ENCODE peak calls at places on chromosomes 3 and 15, in four cellular contexts. One of them, this sample, is unnamed.

GRCh38 chr3:124966557-124967480 is 32.3 kb upstream of the MUC13 start:
- DNase-seq in NCI-H1105 treated with DMSO at 0.1 percent for 48 hours: no peak
- DNase-seq in activated T-helper 1 cell treated with anti-CD3 and anti-CD28 coated beads, Interleukin-12 subunit alpha, Interleukin-12 subunit beta, Interleukin-2, Interleukin-4 antibody, amounts not matched to agents 30 ng/mL and 10 ng/mL and 1 ng/mL, durations not matched to agents 14 hours and 24 hours and 36 hours: no peak
- DNase-seq in neuronal stem cell: no peak
- DNase-seq in this sample: no peak

GRCh38 chr3:35648347-35648746 is 9.0 kb downstream of the ARPP21 start:
- DNase-seq in activated T-helper 1 cell treated with anti-CD3 and anti-CD28 coated beads, Interleukin-12 subunit alpha, Interleukin-12 subunit beta, Interleukin-2, Interleukin-4 antibody, amounts not matched to agents 30 ng/mL and 10 ng/mL and 1 ng/mL, durations not matched to agents 14 hours and 24 hours and 36 hours: no peak
- DNase-seq in neuronal stem cell: no peak
- DNase-seq in NCI-H1105 treated with DMSO at 0.1 percent for 48 hours: no peak
- DNase-seq in this sample: no peak

GRCh38 chr15:42367041-42367440 is 7.7 kb downstream of the CAPN3 start:
- DNase-seq in activated T-helper 1 cell treated with anti-CD3 and anti-CD28 coated beads, Interleukin-12 subunit alpha, Interleukin-12 subunit beta, Interleukin-2, Interleukin-4 antibody, amounts not matched to agents 30 ng/mL and 10 ng/mL and 1 ng/mL, durations not matched to agents 14 hours and 24 hours and 36 hours: no peak
- DNase-seq in NCI-H1105 treated with DMSO at 0.1 percent for 48 hours: no peak
- DNase-seq in neuronal stem cell: no peak
- DNase-seq in this sample: no peak

GRCh38 chr15:48723964-48724363 is 78.5 kb upstream of the FBN1 start:
- DNase-seq in neuronal stem cell: no peak
- DNase-seq in activated T-helper 1 cell treated with anti-CD3 and anti-CD28 coated beads, Interleukin-12 subunit alpha, Interleukin-12 subunit beta, Interleukin-2, Interleukin-4 antibody, amounts not matched to agents 30 ng/mL and 10 ng/mL and 1 ng/mL, durations not matched to agents 14 hours and 24 hours and 36 hours: no peak
- DNase-seq in NCI-H1105 treated with DMSO at 0.1 percent for 48 hours: no peak
- DNase-seq in this sample: no peak

GRCh38 chr3:184040010-184040409 is 8.5 kb downstream of the HTR3D start:
- DNase-seq in neuronal stem cell: no peak
- DNase-seq in activated T-helper 1 cell treated with anti-CD3 and anti-CD28 coated beads, Interleukin-12 subunit alpha, Interleukin-12 subunit beta, Interleukin-2, Interleukin-4 antibody, amounts not matched to agents 30 ng/mL and 10 ng/mL and 1 ng/mL, durations not matched to agents 14 hours and 24 hours and 36 hours: no peak
- DNase-seq in NCI-H1105 treated with DMSO at 0.1 percent for 48 hours: peak; percentile 8
- DNase-seq in this sample: no peak

GRCh38 chr15:91882858-91883586 is 29.5 kb downstream of the SLCO3A1 start:
- DNase-seq in neuronal stem cell: no peak
- DNase-seq in NCI-H1105 treated with DMSO at 0.1 percent for 48 hours: no peak
- DNase-seq in activated T-helper 1 cell treated with anti-CD3 and anti-CD28 coated beads, Interleukin-12 subunit alpha, Interleukin-12 subunit beta, Interleukin-2, Interleukin-4 antibody, amounts not matched to agents 30 ng/mL and 10 ng/mL and 1 ng/mL, durations not matched to agents 14 hours and 24 hours and 36 hours: no peak
- DNase-seq in this sample: no peak

GRCh38 chr3:184805351-184806038 is 6.5 kb upstream of the VPS8 start:
- DNase-seq in activated T-helper 1 cell treated with anti-CD3 and anti-CD28 coated beads, Interleukin-12 subunit alpha, Interleukin-12 subunit beta, Interleukin-2, Interleukin-4 antibody, amounts not matched to agents 30 ng/mL and 10 ng/mL and 1 ng/mL, durations not matched to agents 14 hours and 24 hours and 36 hours: no peak
- DNase-seq in NCI-H1105 treated with DMSO at 0.1 percent for 48 hours: peak; percentile 94
- DNase-seq in neuronal stem cell: no peak
- DNase-seq in this sample: no peak

GRCh38 chr15:74399511-74400312 is 32.3 kb upstream of the CYP11A1 start:
- DNase-seq in NCI-H1105 treated with DMSO at 0.1 percent for 48 hours: no peak
- DNase-seq in neuronal stem cell: no peak
- DNase-seq in activated T-helper 1 cell treated with anti-CD3 and anti-CD28 coated beads, Interleukin-12 subunit alpha, Interleukin-12 subunit beta, Interleukin-2, Interleukin-4 antibody, amounts not matched to agents 30 ng/mL and 10 ng/mL and 1 ng/mL, durations not matched to agents 14 hours and 24 hours and 36 hours: peak; percentile 44
- DNase-seq in this sample: peak; percentile 80

GRCh38 chr3:150765949-150766720 is 3.2 kb upstream of the SIAH2 start:
- DNase-seq in NCI-H1105 treated with DMSO at 0.1 percent for 48 hours: no peak
- DNase-seq in neuronal stem cell: no peak
- DNase-seq in activated T-helper 1 cell treated with anti-CD3 and anti-CD28 coated beads, Interleukin-12 subunit alpha, Interleukin-12 subunit beta, Interleukin-2, Interleukin-4 antibody, amounts not matched to agents 30 ng/mL and 10 ng/mL and 1 ng/mL, durations not matched to agents 14 hours and 24 hours and 36 hours: peak; percentile 19
- DNase-seq in this sample: peak; percentile 18

GRCh38 chr3:14263317-14264005 is 84.8 kb downstream of the LSM3 start:
- DNase-seq in NCI-H1105 treated with DMSO at 0.1 percent for 48 hours: no peak
- DNase-seq in neuronal stem cell: no peak
- DNase-seq in activated T-helper 1 cell treated with anti-CD3 and anti-CD28 coated beads, Interleukin-12 subunit alpha, Interleukin-12 subunit beta, Interleukin-2, Interleukin-4 antibody, amounts not matched to agents 30 ng/mL and 10 ng/mL and 1 ng/mL, durations not matched to agents 14 hours and 24 hours and 36 hours: no peak
- DNase-seq in this sample: no peak

GRCh38 chr3:14691239-14691638 is 16.3 kb downstream of the C3orf20 start:
- DNase-seq in NCI-H1105 treated with DMSO at 0.1 percent for 48 hours: no peak
- DNase-seq in activated T-helper 1 cell treated with anti-CD3 and anti-CD28 coated beads, Interleukin-12 subunit alpha, Interleukin-12 subunit beta, Interleukin-2, Interleukin-4 antibody, amounts not matched to agents 30 ng/mL and 10 ng/mL and 1 ng/mL, durations not matched to agents 14 hours and 24 hours and 36 hours: no peak
- DNase-seq in neuronal stem cell: no peak
- DNase-seq in this sample: no peak

GRCh38 chr15:78429477-78429876 is 8.5 kb upstream of the IREB2 start:
- DNase-seq in NCI-H1105 treated with DMSO at 0.1 percent for 48 hours: peak; percentile 10
- DNase-seq in neuronal stem cell: no peak
- DNase-seq in activated T-helper 1 cell treated with anti-CD3 and anti-CD28 coated beads, Interleukin-12 subunit alpha, Interleukin-12 subunit beta, Interleukin-2, Interleukin-4 antibody, amounts not matched to agents 30 ng/mL and 10 ng/mL and 1 ng/mL, durations not matched to agents 14 hours and 24 hours and 36 hours: no peak
- DNase-seq in this sample: no peak

GRCh38 chr3:136858381-136858780 is 3.6 kb upstream of the NCK1 start:
- DNase-seq in activated T-helper 1 cell treated with anti-CD3 and anti-CD28 coated beads, Interleukin-12 subunit alpha, Interleukin-12 subunit beta, Interleukin-2, Interleukin-4 antibody, amounts not matched to agents 30 ng/mL and 10 ng/mL and 1 ng/mL, durations not matched to agents 14 hours and 24 hours and 36 hours: no peak
- DNase-seq in neuronal stem cell: no peak
- DNase-seq in NCI-H1105 treated with DMSO at 0.1 percent for 48 hours: no peak
- DNase-seq in this sample: no peak

GRCh38 chr15:67405208-67406191 is 115.4 kb upstream of the C15orf61 start:
- DNase-seq in NCI-H1105 treated with DMSO at 0.1 percent for 48 hours: no peak
- DNase-seq in neuronal stem cell: no peak
- DNase-seq in activated T-helper 1 cell treated with anti-CD3 and anti-CD28 coated beads, Interleukin-12 subunit alpha, Interleukin-12 subunit beta, Interleukin-2, Interleukin-4 antibody, amounts not matched to agents 30 ng/mL and 10 ng/mL and 1 ng/mL, durations not matched to agents 14 hours and 24 hours and 36 hours: no peak
- DNase-seq in this sample: no peak

GRCh38 chr3:131349946-131350347 is 31.6 kb upstream of the NUDT16 start:
- DNase-seq in NCI-H1105 treated with DMSO at 0.1 percent for 48 hours: no peak
- DNase-seq in activated T-helper 1 cell treated with anti-CD3 and anti-CD28 coated beads, Interleukin-12 subunit alpha, Interleukin-12 subunit beta, Interleukin-2, Interleukin-4 antibody, amounts not matched to agents 30 ng/mL and 10 ng/mL and 1 ng/mL, durations not matched to agents 14 hours and 24 hours and 36 hours: no peak
- DNase-seq in neuronal stem cell: no peak
- DNase-seq in this sample: no peak

GRCh38 chr3:135758961-135759360 is 206.6 kb upstream of the PPP2R3A start:
- DNase-seq in NCI-H1105 treated with DMSO at 0.1 percent for 48 hours: no peak
- DNase-seq in activated T-helper 1 cell treated with anti-CD3 and anti-CD28 coated beads, Interleukin-12 subunit alpha, Interleukin-12 subunit beta, Interleukin-2, Interleukin-4 antibody, amounts not matched to agents 30 ng/mL and 10 ng/mL and 1 ng/mL, durations not matched to agents 14 hours and 24 hours and 36 hours: no peak
- DNase-seq in neuronal stem cell: no peak
- DNase-seq in this sample: no peak

GRCh38 chr3:122497425-122497824 is 17.3 kb downstream of the KPNA1 start:
- DNase-seq in NCI-H1105 treated with DMSO at 0.1 percent for 48 hours: no peak
- DNase-seq in neuronal stem cell: no peak
- DNase-seq in activated T-helper 1 cell treated with anti-CD3 and anti-CD28 coated beads, Interleukin-12 subunit alpha, Interleukin-12 subunit beta, Interleukin-2, Interleukin-4 antibody, amounts not matched to agents 30 ng/mL and 10 ng/mL and 1 ng/mL, durations not matched to agents 14 hours and 24 hours and 36 hours: peak; percentile 14
- DNase-seq in this sample: peak; percentile 26

GRCh38 chr3:5165698-5166097 is 21.8 kb upstream of the EDEM1 start:
- DNase-seq in neuronal stem cell: no peak
- DNase-seq in NCI-H1105 treated with DMSO at 0.1 percent for 48 hours: no peak
- DNase-seq in activated T-helper 1 cell treated with anti-CD3 and anti-CD28 coated beads, Interleukin-12 subunit alpha, Interleukin-12 subunit beta, Interleukin-2, Interleukin-4 antibody, amounts not matched to agents 30 ng/mL and 10 ng/mL and 1 ng/mL, durations not matched to agents 14 hours and 24 hours and 36 hours: no peak
- DNase-seq in this sample: no peak